ENCODE peak calls at places on chromosomes 13 and 19, in six cellular contexts. G is body of pancreas; Q is fibroblast of lung; L is ascending aorta; H is CD8-positive, alpha-beta memory T cell; V is tibial nerve. J is an unnamed sample.

GRCh38 chr13:46595136-46595917 is 42.4 kb downstream of the LRCH1 start:
- DNase-seq in V (no peak), H (no peak), Q (no peak), G (no peak), L (no peak), J (peak; percentile 30)

GRCh38 chr13:20414475-20415287 is 111.0 kb downstream of the CRYL1 start:
- DNase-seq in Q (no peak), L (no peak), H (no peak), V (no peak), G (no peak), J (no peak)

GRCh38 chr19:374183-374885 is 29.7 kb upstream of the MIER2 start:
- DNase-seq in Q (no peak), H (no peak), G (no peak), L (peak; percentile 48), V (no peak), J (no peak)

GRCh38 chr13:65964672-65965071 is 1265.5 kb downstream of the PCDH9 start:
- DNase-seq in G (no peak), H (no peak), V (no peak), Q (no peak), L (no peak), J (no peak)

GRCh38 chr19:18765224-18765623 is 25.9 kb downstream of the COMP start:
- DNase-seq in V (no peak), Q (no peak), L (no peak), H (no peak), G (peak; percentile 64), J (no peak)

GRCh38 chr19:10009714-10010224 is 535 bp downstream of the COL5A3 start:
- DNase-seq in Q (no peak), V (no peak), G (no peak), L (no peak), H (no peak), J (no peak)

GRCh38 chr13:110416131-110416584 is 109.1 kb downstream of the COL4A2 start:
- DNase-seq in G (no peak), L (no peak), Q (peak; percentile 58), V (no peak), H (no peak), J (no peak)

GRCh38 chr13:37473035-37473434 is 125.5 kb downstream of the POSTN start:
- DNase-seq in V (no peak), H (no peak), G (no peak), L (no peak), Q (no peak), J (no peak)

GRCh38 chr13:38687246-38688229 is 661 bp downstream of the FREM2 start:
- DNase-seq in V (no peak), H (no peak), G (peak; percentile 44), Q (peak; percentile 2), L (no peak), J (no peak)

GRCh38 chr13:73090116-73090811 is 31.5 kb downstream of the KLF5 start:
- DNase-seq in H (no peak), L (no peak), V (no peak), G (peak; percentile 41), Q (peak; percentile 65), J (no peak)

GRCh38 chr13:107678075-107678689 is 537.2 kb downstream of the LIG4 start:
- DNase-seq in L (no peak), V (no peak), G (no peak), H (no peak), Q (peak; percentile 50), J (no peak)

GRCh38 chr19:6820237-6820636 is 47.7 kb downstream of the VAV1 start:
- DNase-seq in V (no peak), G (no peak), Q (no peak), H (no peak), L (no peak), J (no peak)

GRCh38 chr19:51971624-51972023 is 15.0 kb downstream of the ZNF350 start:
- DNase-seq in L (no peak), G (no peak), H (no peak), Q (peak; percentile 30), V (no peak), J (peak; percentile 22)

GRCh38 chr19:3513198-3514140 is 7.4 kb downstream of the FZR1 start:
- DNase-seq in Q (no peak), V (no peak), H (no peak), G (peak; percentile 75), L (no peak), J (no peak)

GRCh38 chr13:22061371-22061805 is 390.5 kb downstream of the FGF9 start:
- DNase-seq in H (peak; percentile 37), V (no peak), Q (no peak), L (no peak), G (no peak), J (no peak)

GRCh38 chr19:18745012-18745735 is 45.9 kb downstream of the COMP start:
- DNase-seq in G (no peak), V (no peak), H (no peak), Q (no peak), L (no peak), J (no peak)

GRCh38 chr19:16258440-16258903 is 60.8 kb downstream of the AP1M1 start:
- DNase-seq in Q (no peak), L (peak; percentile 85), H (no peak), G (peak; percentile 55), V (peak; percentile 37), J (peak; percentile 61)

GRCh38 chr13:99015606-99016520 is 38.0 kb upstream of the DOCK9 start:
- DNase-seq in G (no peak), Q (no peak), H (no peak), V (no peak), L (no peak), J (no peak)

GRCh38 chr13:112752211-112752610 is 62.4 kb downstream of the ATP11A start:
- DNase-seq in V (no peak), Q (no peak), L (no peak), H (no peak), G (no peak), J (no peak)

GRCh38 chr13:108575430-108575829 is 54.0 kb upstream of the MYO16 start:
- DNase-seq in V (no peak), G (no peak), H (no peak), L (no peak), Q (no peak), J (no peak)

GRCh38 chr13:52454825-52455676 is at the start of gene CKAP2:
- DNase-seq in H (peak; percentile 89), L (peak; percentile 97), V (peak; percentile 88), G (peak; percentile 96), Q (peak; percentile 93), J (peak; percentile 99)

GRCh38 chr13:74443623-74444022 is 309.4 kb upstream of the KLF12 start:
- DNase-seq in G (no peak), L (no peak), V (no peak), Q (peak; percentile 83), H (no peak), J (no peak)
- H3K4me3 ChIP-seq in G (no peak overlapping the region), L (no peak overlapping the region), V (no peak overlapping the region), Q (no peak overlapping the region), H (no peak overlapping the region), J (no peak overlapping the region)

DNA sequence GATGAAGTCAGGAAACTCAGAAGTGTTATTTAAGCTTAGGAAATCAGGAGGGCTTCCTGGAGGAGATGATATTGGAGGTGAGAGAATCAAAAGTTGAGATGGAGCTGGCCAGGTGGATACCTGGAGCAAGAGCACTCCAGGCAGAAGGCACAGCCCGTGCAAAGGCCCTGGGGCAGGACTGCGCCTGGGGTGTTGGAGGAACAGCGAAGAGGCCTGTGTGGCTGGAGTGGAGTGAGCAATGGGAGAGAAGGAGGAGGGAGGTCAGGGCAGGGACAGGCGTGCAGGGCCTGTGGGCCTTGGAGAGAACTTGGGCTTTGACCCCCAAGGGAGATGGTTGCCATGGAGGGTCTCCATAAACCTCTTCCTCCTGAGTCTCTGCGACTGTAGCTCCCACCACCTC is 42.1 kb downstream of the ZNRF4 start:
- DNase-seq in G (no peak), H (no peak), Q (no peak), V (no peak), L (no peak), J (no peak)
- H3K27me3 ChIP-seq in G (no peaks in the 10 kb centered on the region), H (peaks cover 8% of the 10 kb centered on the region), Q (peaks cover 10% of the 10 kb centered on the region), V (no peaks in the 10 kb centered on the region), L (no peaks in the 10 kb centered on the region), J (peaks cover 11% of the 10 kb centered on the region)

DNA sequence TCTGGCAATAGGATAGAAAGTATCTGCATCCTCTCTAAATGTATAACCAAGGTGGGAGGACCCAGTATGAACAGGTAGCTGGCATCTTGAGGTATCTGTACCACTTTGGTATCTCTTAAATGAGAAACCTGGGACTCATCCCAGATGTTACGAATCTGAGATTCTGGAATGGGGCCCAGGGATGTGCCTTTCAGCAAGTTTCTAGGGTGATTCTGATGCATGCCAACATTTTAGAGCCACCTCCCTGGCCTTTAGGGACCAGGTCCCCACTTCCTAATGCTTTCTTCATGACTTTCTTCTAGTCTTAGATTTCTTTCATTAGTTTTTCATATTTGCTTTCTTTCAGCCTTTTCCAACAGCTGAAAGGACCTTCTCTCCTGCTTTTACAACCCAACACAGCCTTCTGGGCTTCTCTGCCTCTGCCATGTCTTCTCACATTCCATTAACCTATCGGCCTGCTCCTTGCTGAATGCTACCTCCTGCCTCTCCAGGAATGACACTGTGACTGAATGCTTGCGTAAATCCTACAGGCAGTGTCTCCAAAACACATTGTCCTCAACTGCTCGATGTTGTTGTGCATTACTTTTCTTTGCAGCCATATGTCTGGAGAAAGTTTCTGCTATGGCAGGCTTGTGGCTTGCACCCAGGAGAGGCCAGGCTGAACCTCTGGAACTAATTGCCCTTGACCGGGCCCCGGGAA is 284.0 kb downstream of the DNAJC15 start:
- DNase-seq in H (no peak), G (no peak), Q (no peak), V (no peak), L (no peak), J (no peak)
- H3K4me3 ChIP-seq in H (no peak overlapping the region), G (no peak overlapping the region), Q (no peak overlapping the region), V (no peak overlapping the region), L (no peak overlapping the region), J (no peak overlapping the region)

GRCh38 chr19:53896682-53897081 is 12.4 kb upstream of the CACNG7 start:
- DNase-seq in V (no peak), H (no peak), Q (no peak), G (no peak), L (no peak), J (no peak)
- H3K27me3 ChIP-seq in V (no peaks in the 10 kb centered on the region), H (peaks cover 14% of the 10 kb centered on the region), Q (no peaks in the 10 kb centered on the region), G (no peaks in the 10 kb centered on the region), L (no peaks in the 10 kb centered on the region), J (no peaks in the 10 kb centered on the region)

J was measured in HL-60.